ENCODE peak calls at places on chromosomes 7 and 10, in four cellular contexts. D, S, W and Y are unnamed samples.
A peak's percentile ranks its signal among the peaks of the same experiment; 100 is the strongest.

GRCh38 chr7:1694551-1694950 is 24.5 kb downstream of the ELFN1 start:
- DNase-seq in W (peak; percentile 8), D (no peak), S (no peak), Y (no peak)

GRCh38 chr7:918441-919113 is 35.9 kb downstream of the ADAP1 start:
- DNase-seq in W (peak; percentile 8), S (no peak), D (no peak), Y (no peak)

GRCh38 chr7:68504766-68505165 is 1093.5 kb upstream of the AUTS2 start:
- DNase-seq in W (no peak), D (no peak), S (no peak), Y (no peak)

GRCh38 chr7:115299379-115300038 is 377.6 kb downstream of the MDFIC start:
- DNase-seq in D (no peak), S (no peak), W (no peak), Y (no peak)

GRCh38 chr10:6678211-6678803 is 98.2 kb upstream of the PRKCQ start:
- DNase-seq in D (peak; percentile 47), W (peak; percentile 51), S (peak; percentile 63), Y (no peak)

GRCh38 chr7:81094952-81095351 is 176.1 kb upstream of the SEMA3C start:
- DNase-seq in D (no peak), W (no peak), S (no peak), Y (no peak)

GRCh38 chr7:132472463-132473120 is 103.7 kb downstream of the PLXNA4 start:
- DNase-seq in W (no peak), S (no peak), D (no peak), Y (peak; percentile 21)

GRCh38 chr7:24963218-24963617 is 16.8 kb downstream of the OSBPL3 start:
- DNase-seq in W (no peak), S (no peak), D (no peak), Y (no peak)

GRCh38 chr7:91551377-91552175 is 287.3 kb downstream of the FZD1 start:
- DNase-seq in S (no peak), W (no peak), D (no peak), Y (no peak)

GRCh38 chr10:129108378-129108777 is 358.7 kb upstream of the MGMT start:
- DNase-seq in W (no peak), D (no peak), S (no peak), Y (no peak)

GRCh38 chr7:73822319-73823173 is 8.2 kb upstream of the CLDN4 start:
- DNase-seq in D (peak; percentile 93), W (peak; percentile 49), S (peak; percentile 91), Y (peak; percentile 77)

GRCh38 chr10:110324201-110324804 is 19.6 kb upstream of the SMNDC1 start:
- DNase-seq in S (peak; percentile 48), D (no peak), W (no peak), Y (no peak)

GRCh38 chr10:121559321-121559720 is 38.9 kb downstream of the FGFR2 start:
- DNase-seq in D (no peak), W (no peak), S (no peak), Y (no peak)

GRCh38 chr10:103276251-103276936 is 544 bp upstream of the INA start:
- DNase-seq in W (no peak), S (no peak), D (no peak), Y (no peak)
- H3K4me3 ChIP-seq in W (no peak overlapping the region), S (peak overlapping the region; percentile 55), D (no peak overlapping the region), Y (peak overlapping the region; percentile 50)

GRCh38 chr7:153835712-153836265 is 216.4 kb upstream of the DPP6 start:
- DNase-seq in W (peak; percentile 33), S (no peak), D (no peak), Y (no peak)

GRCh38 chr7:153840861-153841260 is 211.3 kb upstream of the DPP6 start:
- DNase-seq in D (no peak), W (no peak), S (no peak), Y (no peak)

GRCh38 chr7:153832160-153832559 is 220.0 kb upstream of the DPP6 start:
- DNase-seq in D (no peak), S (no peak), W (no peak), Y (no peak)

GRCh38 chr7:153829523-153829922 is 222.7 kb upstream of the DPP6 start:
- DNase-seq in W (no peak), D (no peak), S (no peak), Y (no peak)

GRCh38 chr7:153835104-153835503 is 217.1 kb upstream of the DPP6 start:
- DNase-seq in S (no peak), D (no peak), W (no peak), Y (no peak)
- TF ChIP-seq CTCF in S (no peak), D (no peak), W (peak; percentile 18), Y (no peak)

GRCh38 chr7:101818699-101819071 is 1.3 kb downstream of the CUX1 start:
- DNase-seq in S (no peak), D (no peak), W (no peak), Y (no peak)

GRCh38 chr7:101819913-101820522 is 2.6 kb downstream of the CUX1 start:
- DNase-seq in S (no peak), W (no peak), D (no peak), Y (no peak)

GRCh38 chr7:101817930-101818698 is 688 bp downstream of the CUX1 start:
- DNase-seq in D (no peak), S (no peak), W (no peak), Y (no peak)

GRCh38 chr7:101820703-101821102 is 3.3 kb downstream of the CUX1 start:
- DNase-seq in D (no peak), S (no peak), W (no peak), Y (no peak)

DNA sequence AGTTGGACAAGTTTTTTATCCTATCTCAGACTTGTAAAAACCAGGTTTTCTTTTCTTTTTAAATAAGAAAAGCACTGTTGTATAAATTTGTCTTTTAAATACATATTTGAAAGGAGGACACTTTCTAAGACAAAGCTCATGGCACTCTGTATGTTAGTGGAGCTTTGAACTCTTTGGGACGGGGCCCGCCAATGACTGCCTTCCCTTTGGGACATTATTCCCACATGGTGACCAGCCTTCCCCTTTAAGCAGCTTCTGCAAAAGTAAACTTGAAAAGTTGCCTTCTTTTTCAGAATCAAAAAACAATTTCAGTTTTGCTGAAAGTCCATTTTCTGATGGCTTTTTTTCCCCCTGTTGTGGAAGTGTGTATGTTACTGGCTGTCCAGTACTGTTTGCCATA is 1.8 kb downstream of the CUX1 start:
- DNase-seq in D (no peak), S (no peak), W (no peak), Y (no peak)
- H3K4me3 ChIP-seq in D (no peak overlapping the region), S (no peak overlapping the region), W (no peak overlapping the region), Y (no peak overlapping the region)

GRCh38 chr7:72161534-72161933 is 250.6 kb downstream of the CALN1 start:
- DNase-seq in W (no peak), D (no peak), S (no peak), Y (no peak)
- TF ChIP-seq CTCF in W (no peak), D (peak; percentile 40), S (no peak), Y (no peak)

GRCh38 chr10:119540038-119540437 is 2.5 kb downstream of the RGS10 start:
- DNase-seq in W (no peak), S (no peak), D (no peak), Y (no peak)
- H3K4me3 ChIP-seq in W (no peak overlapping the region), S (no peak overlapping the region), D (no peak overlapping the region), Y (no peak overlapping the region)

GRCh38 chr10:100100651-100101525 is 19.2 kb upstream of the CPN1 start:
- DNase-seq in D (peak; percentile 29), W (no peak), S (peak; percentile 56), Y (no peak)
- TF ChIP-seq CTCF in D (peak; percentile 54), W (no peak), S (peak; percentile 64), Y (no peak)

GRCh38 chr7:94656658-94656924 is 658 bp upstream of the SGCE start:
- DNase-seq in W (no peak), S (no peak), D (no peak), Y (no peak)
- H3K4me3 ChIP-seq in W (no peak overlapping the region), S (peak overlapping the region; percentile 64), D (peak overlapping the region; percentile 56), Y (peak overlapping the region; percentile 75)

GRCh38 chr7:96349572-96349971 is 27.7 kb upstream of the SLC25A13 start:
- DNase-seq in D (no peak), W (no peak), S (no peak), Y (no peak)
- TF ChIP-seq CTCF in D (no peak), W (no peak), S (no peak), Y (no peak)